ENCODE peak calls at places on chromosomes 11 and 22, in nine cellular contexts. Y, X, J, G, C, E, U, Q and T are unnamed samples.

GRCh38 chr22:47854680-47855079 is 1092.2 kb downstream of the TBC1D22A start:
- DNase-seq in Y (no peak), X (no peak), J (no peak), G (no peak), C (no peak), E (no peak), U (no peak), Q (no peak), T (no peak)

GRCh38 chr11:69542314-69543168 is 61.1 kb downstream of the LINC01488 start:
- DNase-seq in Y (no peak), X (peak), J (no peak), G (peak), C (no peak), E (no peak), U (no peak), Q (no peak), T (no peak)

GRCh38 chr11:69000831-69001245 is 12.2 kb downstream of the MRGPRF start:
- DNase-seq in Y (no peak), X (peak), J (peak), G (peak), C (no peak), E (no peak), U (no peak), Q (peak), T (no peak)

GRCh38 chr11:69550846-69551245 is 69.4 kb downstream of the LINC01488 start:
- DNase-seq in Y (no peak), X (no peak), J (no peak), G (no peak), C (no peak), E (no peak), U (no peak), Q (no peak), T (no peak)

GRCh38 chr11:64656797-64657196 is 65.8 kb downstream of the SLC22A12 start:
- DNase-seq in Y (no peak), X (no peak), J (no peak), G (no peak), C (no peak), E (no peak), U (no peak), Q (no peak), T (no peak)

GRCh38 chr22:50247748-50248147 is 2.9 kb upstream of the TUBGCP6 start:
- DNase-seq in Y (no peak), X (no peak), J (peak), G (peak), C (no peak), E (peak), U (peak), Q (peak), T (peak)

GRCh38 chr11:76246271-76246933 is 40.1 kb upstream of the WNT11 start:
- DNase-seq in Y (peak), X (no peak), J (no peak), G (no peak), C (no peak), E (no peak), U (no peak), Q (no peak), T (no peak)

GRCh38 chr11:82682003-82682751 is 51.5 kb downstream of the FAM181B start:
- DNase-seq in Y (no peak), X (no peak), J (peak), G (peak), C (no peak), E (no peak), U (peak), Q (peak), T (peak)

GRCh38 chr11:45209904-45210699 is 63.7 kb downstream of the PRDM11 start:
- DNase-seq in Y (peak), X (no peak), J (peak), G (peak), C (no peak), E (no peak), U (no peak), Q (peak), T (no peak)

GRCh38 chr11:99424313-99425084 is 403.8 kb downstream of the CNTN5 start:
- DNase-seq in Y (peak), X (no peak), J (no peak), G (no peak), C (no peak), E (no peak), U (no peak), Q (no peak), T (no peak)

GRCh38 chr11:69497221-69497787 is 15.8 kb downstream of the LINC01488 start:
- DNase-seq in Y (peak), X (no peak), J (peak), G (peak), C (no peak), E (no peak), U (no peak), Q (peak), T (no peak)

GRCh38 chr22:18071968-18072310 is 5.9 kb upstream of the PEX26 start:
- DNase-seq in Y (no peak), X (no peak), J (no peak), G (no peak), C (no peak), E (no peak), U (peak), Q (no peak), T (no peak)

GRCh38 chr11:8315463-8315862 is 51.8 kb upstream of the LMO1 start:
- DNase-seq in Y (no peak), X (no peak), J (no peak), G (no peak), C (no peak), E (no peak), U (no peak), Q (no peak), T (no peak)

GRCh38 chr11:76077575-76078150 is 128.6 kb downstream of the WNT11 start:
- DNase-seq in Y (no peak), X (no peak), J (peak), G (no peak), C (no peak), E (no peak), U (peak), Q (no peak), T (no peak)

GRCh38 chr11:64000026-64000739 is 13.9 kb downstream of the OTUB1 start:
- DNase-seq in Y (peak), X (peak), J (peak), G (peak), C (no peak), E (peak), U (peak), Q (peak), T (peak)

GRCh38 chr11:119671048-119671447 is 58.0 kb downstream of the NECTIN1 start:
- DNase-seq in Y (peak), X (no peak), J (peak), G (peak), C (no peak), E (no peak), U (no peak), Q (peak), T (no peak)

GRCh38 chr22:42282252-42282942 is 11.9 kb upstream of the TCF20 start:
- DNase-seq in Y (no peak), X (no peak), J (no peak), G (no peak), C (no peak), E (no peak), U (no peak), Q (peak), T (no peak)

GRCh38 chr11:113311536-113311935 is 2.8 kb upstream of the TTC12 start:
- DNase-seq in Y (no peak), X (no peak), J (no peak), G (peak), C (no peak), E (no peak), U (no peak), Q (no peak), T (no peak)

GRCh38 chr11:61718613-61719302 is 33.7 kb upstream of the MYRF start:
- DNase-seq in Y (no peak), X (no peak), J (peak), G (peak), C (no peak), E (no peak), U (no peak), Q (no peak), T (no peak)

GRCh38 chr22:48885271-48885918 is 942.3 kb downstream of the BRD1 start:
- DNase-seq in Y (no peak), X (peak), J (no peak), G (no peak), C (no peak), E (no peak), U (no peak), Q (no peak), T (no peak)

GRCh38 chr11:45110562-45110961 is 35.9 kb upstream of the PRDM11 start:
- DNase-seq in Y (no peak), X (no peak), J (peak), G (peak), C (no peak), E (peak), U (peak), Q (peak), T (peak)

GRCh38 chr22:24124247-24124646 is 57.0 kb upstream of the SUSD2 start:
- DNase-seq in Y (no peak), X (no peak), J (no peak), G (no peak), C (no peak), E (no peak), U (no peak), Q (no peak), T (no peak)

GRCh38 chr11:8067567-8067928 is 13.5 kb upstream of the TUB start:
- DNase-seq in Y (no peak), X (no peak), J (no peak), G (no peak), C (no peak), E (no peak), U (no peak), Q (no peak), T (no peak)

GRCh38 chr11:2530131-2530854 is 85.5 kb downstream of the KCNQ1 start:
- DNase-seq in Y (peak), X (peak), J (no peak), G (no peak), C (no peak), E (no peak), U (no peak), Q (peak), T (no peak)

GRCh38 chr11:69209936-69210659 is 54.4 kb downstream of the SMIM38 start:
- DNase-seq in Y (no peak), X (peak), J (no peak), G (no peak), C (no peak), E (peak), U (no peak), Q (no peak), T (peak)

GRCh38 chr11:65911682-65912568 is 6.9 kb downstream of the C11orf68 start:
- DNase-seq in Y (peak), X (peak), J (peak), G (peak), C (no peak), E (no peak), U (no peak), Q (peak), T (no peak)

GRCh38 chr11:82802710-82803109 is 69.0 kb upstream of the FAM181B start:
- DNase-seq in Y (no peak), X (no peak), J (no peak), G (no peak), C (no peak), E (no peak), U (no peak), Q (no peak), T (no peak)

GRCh38 chr11:64934765-64935633 is 694 bp downstream of the GPHA2 start:
- DNase-seq in Y (no peak), X (peak), J (no peak), G (no peak), C (no peak), E (no peak), U (no peak), Q (no peak), T (no peak)

GRCh38 chr22:35887296-35887875 is 141.2 kb downstream of the RBFOX2 start:
- DNase-seq in Y (no peak), X (no peak), J (no peak), G (no peak), C (no peak), E (no peak), U (no peak), Q (no peak), T (no peak)

GRCh38 chr22:19779011-19779421 is 18.4 kb downstream of the TBX1 start:
- DNase-seq in Y (no peak), X (no peak), J (no peak), G (no peak), C (no peak), E (no peak), U (peak), Q (no peak), T (no peak)

GRCh38 chr11:32333335-32333991 is 101.9 kb downstream of the WT1 start:
- DNase-seq in Y (peak), X (peak), J (peak), G (peak), C (no peak), E (peak), U (no peak), Q (peak), T (peak)

GRCh38 chr22:36327922-36328551 is 59.7 kb downstream of the MYH9 start:
- DNase-seq in Y (no peak), X (no peak), J (peak), G (peak), C (no peak), E (no peak), U (no peak), Q (no peak), T (peak)

GRCh38 chr11:77471520-77472234 is 2.2 kb downstream of the PAK1 start:
- DNase-seq in Y (no peak), X (no peak), J (no peak), G (no peak), C (no peak), E (no peak), U (peak), Q (peak), T (peak)

GRCh38 chr11:113690619-113691569 is 15.2 kb downstream of the TMPRSS5 start:
- DNase-seq in Y (peak), X (no peak), J (peak), G (peak), C (no peak), E (peak), U (peak), Q (peak), T (peak)

GRCh38 chr11:132632641-132633124 is 899.6 kb downstream of the OPCML start:
- DNase-seq in Y (no peak), X (no peak), J (peak), G (peak), C (no peak), E (no peak), U (no peak), Q (no peak), T (no peak)

GRCh38 chr11:104442320-104442719 is 278.4 kb upstream of the PDGFD start:
- DNase-seq in Y (no peak), X (no peak), J (peak), G (no peak), C (no peak), E (no peak), U (no peak), Q (no peak), T (no peak)

GRCh38 chr22:50727678-50728522 is 10.1 kb upstream of the ACR start:
- DNase-seq in Y (no peak), X (no peak), J (no peak), G (no peak), C (no peak), E (no peak), U (no peak), Q (no peak), T (no peak)

GRCh38 chr22:49827307-49827852 is 293 bp downstream of the BRD1 start:
- DNase-seq in Y (no peak), X (no peak), J (no peak), G (peak), C (no peak), E (no peak), U (no peak), Q (no peak), T (no peak)

GRCh38 chr22:49091917-49092545 is 735.6 kb downstream of the BRD1 start:
- DNase-seq in Y (no peak), X (no peak), J (no peak), G (no peak), C (no peak), E (no peak), U (no peak), Q (no peak), T (no peak)

GRCh38 chr11:36997656-36998055 is 399.6 kb upstream of the RAG2 start:
- DNase-seq in Y (no peak), X (no peak), J (no peak), G (no peak), C (no peak), E (no peak), U (no peak), Q (no peak), T (no peak)

DNA sequence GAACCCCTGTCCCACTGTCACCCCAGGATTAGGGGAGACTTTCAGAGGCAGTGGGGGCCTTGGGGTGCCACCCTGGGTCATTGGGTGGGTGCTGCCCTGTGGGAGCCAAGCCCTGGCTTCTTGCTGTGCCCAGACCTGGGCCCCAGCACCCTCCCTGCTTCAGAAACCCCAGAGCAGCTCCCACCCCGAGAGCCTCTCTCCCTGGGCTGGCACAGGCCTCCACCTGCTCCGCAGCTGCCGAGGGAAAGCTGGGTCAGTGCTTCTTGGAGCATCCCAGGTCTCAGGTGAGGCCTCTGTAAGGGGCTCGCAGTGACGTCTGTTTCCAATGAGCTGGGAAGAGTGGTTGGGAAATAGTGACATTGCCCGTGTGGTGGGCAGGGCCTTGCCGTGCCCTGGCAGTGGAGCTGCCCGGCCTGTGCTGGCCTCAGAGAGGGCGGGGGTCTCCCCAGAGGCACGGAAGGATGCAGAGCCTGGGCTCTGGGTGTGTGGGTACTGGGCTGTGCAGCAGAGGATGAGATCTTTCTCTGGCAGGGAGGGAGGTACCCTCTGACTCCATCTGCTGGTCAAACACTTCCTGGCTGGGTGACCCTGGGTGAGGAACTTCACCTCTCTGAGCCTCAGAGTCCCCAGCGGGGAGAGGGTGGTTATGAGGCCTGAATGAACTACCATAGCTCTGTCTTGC is 23.0 kb downstream of the C22orf23 start:
- DNase-seq in Y (no peak), X (no peak), J (peak), G (peak), C (no peak), E (no peak), U (peak), Q (no peak), T (peak)
- TF ChIP-seq CTCF in Y (peak), X (no peak), J (peak), G (peak), C (peak), E (peak), U (peak), Q (no peak), T (peak)

DNA sequence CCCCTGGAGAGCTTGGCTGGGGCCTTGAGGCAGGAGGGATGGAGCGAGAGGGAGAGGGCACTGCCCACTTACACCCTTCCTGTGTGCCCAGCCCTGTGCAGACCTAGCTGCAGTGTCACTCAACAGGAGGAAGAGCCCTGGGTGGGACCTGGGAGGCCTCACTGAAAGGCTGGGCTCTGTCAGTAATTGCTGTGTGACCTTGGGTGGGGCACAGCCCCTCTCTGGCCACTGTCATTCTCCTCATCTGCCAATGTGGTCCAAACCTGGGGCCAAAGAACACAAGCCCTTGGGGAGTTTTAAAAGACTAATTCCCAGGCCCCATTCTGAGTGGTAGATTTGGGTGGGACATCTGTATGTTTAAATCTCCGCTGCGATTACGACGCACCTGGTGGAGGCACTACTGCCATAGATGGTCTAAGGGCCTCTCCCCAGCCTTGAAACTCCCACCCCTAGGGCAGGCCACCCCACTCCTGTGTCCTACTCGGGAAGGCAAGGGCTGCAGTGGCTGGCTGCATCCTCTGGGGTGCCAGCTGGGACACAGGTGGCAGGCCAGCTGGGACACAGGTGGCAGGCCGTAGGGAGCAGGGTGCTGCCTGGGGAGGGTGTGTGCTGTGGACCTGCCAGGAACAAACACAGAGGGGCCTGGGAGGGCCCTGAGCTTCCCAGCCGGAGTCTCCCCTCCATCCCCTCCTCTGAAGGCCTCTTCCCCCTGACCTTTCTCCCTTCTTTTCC is 12.3 kb upstream of the SOX10 start:
- DNase-seq in Y (no peak), X (no peak), J (no peak), G (no peak), C (no peak), E (no peak), U (peak), Q (no peak), T (no peak)
- TF ChIP-seq CTCF in Y (no peak), X (no peak), J (no peak), G (no peak), C (no peak), E (no peak), U (no peak), Q (no peak), T (no peak)

DNA sequence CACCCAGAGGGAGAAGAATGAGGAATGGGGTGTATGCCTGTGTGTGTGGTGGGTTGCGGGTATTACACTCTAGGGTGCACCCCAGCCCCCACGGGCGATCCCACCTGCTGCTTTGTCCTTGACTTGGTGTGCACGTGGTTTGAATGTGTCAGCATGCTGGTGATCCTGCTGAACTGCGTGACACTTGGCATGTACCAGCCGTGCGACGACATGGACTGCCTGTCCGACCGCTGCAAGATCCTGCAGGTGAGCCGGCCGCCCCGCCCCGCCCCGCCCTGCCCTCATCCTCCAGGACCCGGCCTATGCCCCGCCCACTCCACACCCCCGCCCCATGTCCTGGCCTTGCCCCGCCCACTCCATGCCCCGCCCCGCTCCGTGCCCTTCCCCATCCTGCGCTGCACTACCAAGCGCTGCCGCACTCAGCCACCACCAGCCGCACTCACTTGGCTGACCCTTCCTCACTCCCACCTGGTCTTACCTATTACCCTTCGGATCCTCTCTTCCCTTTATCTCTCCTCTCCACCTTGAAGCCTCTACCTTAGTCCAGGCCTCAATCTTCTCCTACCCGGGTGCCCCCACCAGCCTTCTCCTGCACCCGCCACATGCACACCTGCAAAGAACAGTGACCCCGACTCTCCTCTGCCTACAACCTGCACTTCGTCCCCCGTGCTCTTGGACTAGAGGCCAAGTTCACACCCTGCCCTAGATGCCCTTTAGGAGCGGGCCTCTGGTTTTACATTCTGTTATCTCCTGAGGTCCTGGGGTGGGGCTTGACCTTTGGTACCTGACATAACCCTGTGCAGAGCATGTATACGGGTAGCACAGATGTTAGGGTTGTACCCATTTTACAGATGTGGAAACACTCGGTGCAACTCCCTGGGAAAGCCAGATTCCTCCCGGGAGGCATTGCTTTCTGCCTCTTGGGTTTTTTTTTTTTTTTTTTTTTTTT is 27.7 kb downstream of the CACNA1I start:
- DNase-seq in Y (no peak), X (peak), J (no peak), G (peak), C (no peak), E (peak), U (peak), Q (peak), T (peak)
- TF ChIP-seq CTCF in Y (no peak), X (no peak), J (peak), G (no peak), C (peak), E (no peak), U (peak), Q (peak), T (no peak)

GRCh38 chr22:22348127-22348814 is 103.7 kb downstream of the VPREB1 start:
- DNase-seq in Y (no peak), X (no peak), J (no peak), G (peak), C (no peak), E (no peak), U (peak), Q (no peak), T (no peak)
- TF ChIP-seq CTCF in Y (no peak), X (no peak), J (no peak), G (peak), C (no peak), E (peak), U (peak), Q (no peak), T (no peak)

GRCh38 chr11:114762437-114762836 is 84.1 kb downstream of the NXPE2 start:
- DNase-seq in Y (peak), X (peak), J (peak), G (peak), C (no peak), E (no peak), U (peak), Q (peak), T (peak)
- TF ChIP-seq CTCF in Y (peak), X (no peak), J (peak), G (peak), C (peak), E (no peak), U (peak), Q (peak), T (peak)